ENCODE peak calls at places on chromosomes 11 and 22, in five cellular contexts. One of them, this sample, is unnamed.

GRCh38 chr11:47236482-47236881 is 12.1 kb downstream of the ACP2 start:
- DNase-seq in lower lobe of right lung: no peak
- DNase-seq in mucosa of descending colon: no peak
- DNase-seq in AG09309: no peak
- DNase-seq in OCI-LY7: no peak
- DNase-seq in this sample: no peak

GRCh38 chr22:36331306-36331911 is 56.4 kb downstream of the MYH9 start:
- DNase-seq in AG09309: peak; percentile 73
- DNase-seq in lower lobe of right lung: peak; percentile 89
- DNase-seq in mucosa of descending colon: peak; percentile 72
- DNase-seq in OCI-LY7: peak; percentile 91
- DNase-seq in this sample: peak; percentile 93

GRCh38 chr11:11311169-11311568 is 41.9 kb downstream of the CSNK2A3 start:
- DNase-seq in OCI-LY7: peak; percentile 32
- DNase-seq in mucosa of descending colon: no peak
- DNase-seq in lower lobe of right lung: no peak
- DNase-seq in AG09309: no peak
- DNase-seq in this sample: no peak

GRCh38 chr11:72787262-72788104 is 6.4 kb downstream of the STARD10 start:
- DNase-seq in OCI-LY7: peak; percentile 54
- DNase-seq in lower lobe of right lung: no peak
- DNase-seq in AG09309: no peak
- DNase-seq in mucosa of descending colon: peak; percentile 83
- DNase-seq in this sample: no peak

GRCh38 chr22:40524392-40525249 is 111.9 kb downstream of the MRTFA start:
- DNase-seq in mucosa of descending colon: no peak
- DNase-seq in lower lobe of right lung: no peak
- DNase-seq in AG09309: no peak
- DNase-seq in OCI-LY7: peak; percentile 39
- DNase-seq in this sample: no peak

GRCh38 chr11:35030716-35031213 is 108.2 kb upstream of the CD44 start:
- DNase-seq in mucosa of descending colon: peak; percentile 37
- DNase-seq in lower lobe of right lung: no peak
- DNase-seq in OCI-LY7: no peak
- DNase-seq in AG09309: peak; percentile 86
- DNase-seq in this sample: peak; percentile 75

GRCh38 chr11:105211806-105212531 is 72.4 kb upstream of the CARD18 start:
- DNase-seq in AG09309: no peak
- DNase-seq in lower lobe of right lung: no peak
- DNase-seq in OCI-LY7: no peak
- DNase-seq in mucosa of descending colon: no peak
- DNase-seq in this sample: no peak

GRCh38 chr22:36871669-36872081 is 10.9 kb downstream of the NCF4 start:
- DNase-seq in lower lobe of right lung: no peak
- DNase-seq in AG09309: no peak
- DNase-seq in mucosa of descending colon: no peak
- DNase-seq in OCI-LY7: no peak
- DNase-seq in this sample: no peak

GRCh38 chr11:32052218-32052617 is 38.7 kb upstream of the RCN1 start:
- DNase-seq in mucosa of descending colon: peak; percentile 68
- DNase-seq in lower lobe of right lung: no peak
- DNase-seq in AG09309: no peak
- DNase-seq in OCI-LY7: peak; percentile 42
- DNase-seq in this sample: peak; percentile 54

GRCh38 chr11:63445720-63446119 is 45.2 kb downstream of the PLAAT5 start:
- DNase-seq in lower lobe of right lung: no peak
- DNase-seq in OCI-LY7: no peak
- DNase-seq in AG09309: no peak
- DNase-seq in mucosa of descending colon: no peak
- DNase-seq in this sample: no peak

GRCh38 chr22:44137415-44137814 is 43.3 kb upstream of the PARVG start:
- DNase-seq in AG09309: no peak
- DNase-seq in OCI-LY7: no peak
- DNase-seq in lower lobe of right lung: no peak
- DNase-seq in mucosa of descending colon: no peak
- DNase-seq in this sample: peak; percentile 46

GRCh38 chr22:26416670-26417270 is 12.3 kb upstream of the ASPHD2 start:
- DNase-seq in mucosa of descending colon: no peak
- DNase-seq in lower lobe of right lung: no peak
- DNase-seq in OCI-LY7: no peak
- DNase-seq in AG09309: peak; percentile 40
- DNase-seq in this sample: no peak

GRCh38 chr22:37804502-37804885 is 3.2 kb upstream of the GCAT start:
- DNase-seq in OCI-LY7: no peak
- DNase-seq in lower lobe of right lung: no peak
- DNase-seq in mucosa of descending colon: no peak
- DNase-seq in AG09309: no peak
- DNase-seq in this sample: no peak

GRCh38 chr11:66692446-66692845 is 14.8 kb upstream of the RBM4B start:
- DNase-seq in AG09309: no peak
- DNase-seq in lower lobe of right lung: no peak
- DNase-seq in OCI-LY7: no peak
- DNase-seq in mucosa of descending colon: no peak
- DNase-seq in this sample: no peak

GRCh38 chr11:45647329-45647728 is 18.1 kb downstream of the CHST1 start:
- DNase-seq in mucosa of descending colon: no peak
- DNase-seq in lower lobe of right lung: no peak
- DNase-seq in AG09309: no peak
- DNase-seq in OCI-LY7: no peak
- DNase-seq in this sample: no peak

GRCh38 chr11:110190885-110191284 is 97.7 kb downstream of the ZC3H12C start:
- DNase-seq in lower lobe of right lung: no peak
- DNase-seq in AG09309: no peak
- DNase-seq in OCI-LY7: no peak
- DNase-seq in mucosa of descending colon: no peak
- DNase-seq in this sample: no peak

GRCh38 chr11:129189646-129190045 is 2.5 kb downstream of the ARHGAP32 start:
- DNase-seq in lower lobe of right lung: no peak
- DNase-seq in mucosa of descending colon: peak; percentile 27
- DNase-seq in AG09309: no peak
- DNase-seq in OCI-LY7: no peak
- DNase-seq in this sample: no peak

GRCh38 chr11:119144825-119145476 is 3.9 kb upstream of the ABCG4 start:
- DNase-seq in lower lobe of right lung: peak; percentile 65
- DNase-seq in OCI-LY7: peak; percentile 67
- DNase-seq in AG09309: no peak
- DNase-seq in mucosa of descending colon: peak; percentile 84
- DNase-seq in this sample: no peak

GRCh38 chr22:45468872-45469572 is 33.7 kb upstream of the FBLN1 start:
- DNase-seq in mucosa of descending colon: no peak
- DNase-seq in AG09309: no peak
- DNase-seq in OCI-LY7: no peak
- DNase-seq in lower lobe of right lung: no peak
- DNase-seq in this sample: peak; percentile 74

GRCh38 chr11:15430381-15430780 is 315.7 kb downstream of the INSC start:
- DNase-seq in lower lobe of right lung: no peak
- DNase-seq in AG09309: no peak
- DNase-seq in OCI-LY7: no peak
- DNase-seq in mucosa of descending colon: no peak
- DNase-seq in this sample: no peak

GRCh38 chr11:7448126-7448525 is 37.2 kb upstream of the OLFML1 start:
- DNase-seq in AG09309: no peak
- DNase-seq in mucosa of descending colon: no peak
- DNase-seq in OCI-LY7: no peak
- DNase-seq in lower lobe of right lung: no peak
- DNase-seq in this sample: no peak

GRCh38 chr11:63915961-63916836 is 765 bp downstream of the RCOR2 start:
- DNase-seq in mucosa of descending colon: peak; percentile 69
- DNase-seq in AG09309: no peak
- DNase-seq in OCI-LY7: peak; percentile 55
- DNase-seq in lower lobe of right lung: no peak
- DNase-seq in this sample: no peak

GRCh38 chr22:46461566-46462180 is 75.7 kb downstream of the CELSR1 start:
- DNase-seq in mucosa of descending colon: no peak
- DNase-seq in AG09309: no peak
- DNase-seq in lower lobe of right lung: no peak
- DNase-seq in OCI-LY7: no peak
- DNase-seq in this sample: no peak

GRCh38 chr11:6319001-6319878 is 1.1 kb downstream of the CAVIN3 start:
- DNase-seq in mucosa of descending colon: peak; percentile 10
- DNase-seq in OCI-LY7: no peak
- DNase-seq in lower lobe of right lung: peak; percentile 65
- DNase-seq in AG09309: no peak
- DNase-seq in this sample: peak; percentile 87

GRCh38 chr11:34548278-34548677 is 34.7 kb upstream of the ELF5 start:
- DNase-seq in AG09309: no peak
- DNase-seq in OCI-LY7: no peak
- DNase-seq in lower lobe of right lung: no peak
- DNase-seq in mucosa of descending colon: no peak
- DNase-seq in this sample: no peak

GRCh38 chr22:41340357-41340756 is 39.0 kb downstream of the ZC3H7B start:
- DNase-seq in OCI-LY7: no peak
- DNase-seq in mucosa of descending colon: no peak
- DNase-seq in AG09309: no peak
- DNase-seq in lower lobe of right lung: no peak
- DNase-seq in this sample: no peak

GRCh38 chr11:104813532-104813931 is 84.7 kb downstream of the CASP12 start:
- DNase-seq in mucosa of descending colon: no peak
- DNase-seq in AG09309: no peak
- DNase-seq in OCI-LY7: no peak
- DNase-seq in lower lobe of right lung: no peak
- DNase-seq in this sample: no peak

GRCh38 chr11:60925685-60926267 is 1.5 kb downstream of the TMEM132A start:
- DNase-seq in OCI-LY7: no peak
- DNase-seq in AG09309: peak; percentile 16
- DNase-seq in lower lobe of right lung: no peak
- DNase-seq in mucosa of descending colon: no peak
- DNase-seq in this sample: no peak
- H3K4me3 ChIP-seq in OCI-LY7: peak overlapping the region; percentile 70
- H3K4me3 ChIP-seq in AG09309: no peak overlapping the region
- H3K4me3 ChIP-seq in lower lobe of right lung: peak overlapping the region; percentile 64
- H3K4me3 ChIP-seq in mucosa of descending colon: no peak overlapping the region
- H3K4me3 ChIP-seq in this sample: no peak overlapping the region

DNA sequence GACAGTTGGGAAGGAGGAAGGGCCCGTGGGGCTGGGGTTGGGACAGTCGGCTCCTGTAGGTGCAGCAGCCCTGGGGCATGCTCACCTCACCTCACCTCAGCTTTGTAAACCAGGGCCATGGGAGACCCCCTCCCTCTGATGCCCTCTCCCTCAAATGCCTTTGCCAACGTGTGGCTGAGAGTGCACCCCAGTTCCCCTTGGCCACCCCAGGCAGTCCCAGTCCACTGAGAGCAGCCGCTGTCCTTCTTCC is 4.2 kb upstream of the NEAT1 start:
- DNase-seq in lower lobe of right lung: no peak
- DNase-seq in OCI-LY7: no peak
- DNase-seq in AG09309: no peak
- DNase-seq in mucosa of descending colon: no peak
- DNase-seq in this sample: no peak
- H3K4me3 ChIP-seq in lower lobe of right lung: peak overlapping the region; percentile 91
- H3K4me3 ChIP-seq in OCI-LY7: peak overlapping the region; percentile 73
- H3K4me3 ChIP-seq in AG09309: peak overlapping the region; percentile 24
- H3K4me3 ChIP-seq in mucosa of descending colon: no peak overlapping the region
- H3K4me3 ChIP-seq in this sample: no peak overlapping the region

DNA sequence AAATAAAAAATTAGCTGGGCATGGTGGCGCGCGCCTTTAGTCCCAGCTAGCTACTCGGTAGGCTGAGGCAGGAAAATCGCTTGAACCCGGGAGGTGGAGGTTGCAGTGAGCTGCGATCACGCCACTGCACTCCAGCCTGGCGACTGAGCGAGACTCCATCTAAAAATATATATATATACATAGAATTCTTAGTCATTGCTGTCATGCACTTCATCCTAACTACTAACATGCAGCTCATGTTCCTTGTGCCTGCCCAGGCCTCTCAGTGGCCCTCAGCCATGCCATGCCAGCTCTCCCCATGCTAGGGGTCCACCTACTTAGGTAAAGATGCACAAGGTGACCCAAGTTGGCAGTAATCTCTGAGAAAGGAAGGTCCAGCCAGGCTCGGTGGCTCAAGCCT is 3.1 kb downstream of the CYB561A3 start:
- DNase-seq in lower lobe of right lung: no peak
- DNase-seq in OCI-LY7: no peak
- DNase-seq in mucosa of descending colon: no peak
- DNase-seq in AG09309: no peak
- DNase-seq in this sample: no peak
- H3K4me3 ChIP-seq in lower lobe of right lung: no peak overlapping the region
- H3K4me3 ChIP-seq in OCI-LY7: no peak overlapping the region
- H3K4me3 ChIP-seq in mucosa of descending colon: no peak overlapping the region
- H3K4me3 ChIP-seq in AG09309: no peak overlapping the region
- H3K4me3 ChIP-seq in this sample: no peak overlapping the region

DNA sequence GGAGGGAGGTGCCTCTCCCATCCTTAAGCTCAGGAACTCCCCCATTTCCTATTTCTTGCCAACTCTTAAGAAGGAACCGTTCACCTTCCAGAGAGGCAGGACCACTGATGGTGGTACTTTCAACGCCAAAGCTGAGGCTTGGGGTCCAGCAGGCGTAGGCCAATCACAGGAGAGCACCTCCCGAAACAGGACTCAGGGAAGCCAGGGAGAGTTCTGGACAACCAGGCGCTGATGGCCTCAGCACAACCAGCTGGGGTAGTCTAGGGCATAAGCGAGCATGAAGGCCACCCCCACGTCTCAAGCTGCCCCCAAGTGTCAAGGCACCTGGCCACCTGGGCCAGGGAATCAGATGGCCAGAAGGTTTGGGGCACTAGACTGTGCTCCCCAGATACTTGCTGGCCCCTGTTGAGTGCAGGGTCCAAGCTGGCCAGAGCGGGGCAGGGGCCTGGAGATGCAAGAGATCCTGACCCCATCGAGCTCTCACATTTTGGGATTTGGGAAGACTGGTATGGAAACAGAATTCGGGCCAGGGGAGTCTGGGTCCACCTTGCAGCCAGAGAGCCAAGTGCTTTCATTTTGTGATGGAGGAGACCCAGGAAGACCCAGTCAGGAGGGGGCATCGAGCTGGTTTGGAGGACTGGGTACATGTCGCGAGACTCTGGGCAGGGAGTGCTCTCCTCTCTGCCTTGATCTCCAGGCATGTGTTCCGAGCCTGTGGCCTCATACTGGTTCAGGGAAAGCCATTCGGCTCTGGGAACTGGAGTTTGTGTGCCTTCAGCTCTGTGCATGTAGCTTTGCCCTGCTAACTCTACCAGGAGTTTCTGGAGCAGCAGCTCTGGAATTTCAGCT is 926 bp downstream of the CD6 start:
- DNase-seq in mucosa of descending colon: no peak
- DNase-seq in lower lobe of right lung: no peak
- DNase-seq in OCI-LY7: no peak
- DNase-seq in AG09309: no peak
- DNase-seq in this sample: peak; percentile 40
- H3K4me3 ChIP-seq in mucosa of descending colon: no peak overlapping the region
- H3K4me3 ChIP-seq in lower lobe of right lung: peak overlapping the region; percentile 36
- H3K4me3 ChIP-seq in OCI-LY7: no peak overlapping the region
- H3K4me3 ChIP-seq in AG09309: no peak overlapping the region
- H3K4me3 ChIP-seq in this sample: no peak overlapping the region

DNA sequence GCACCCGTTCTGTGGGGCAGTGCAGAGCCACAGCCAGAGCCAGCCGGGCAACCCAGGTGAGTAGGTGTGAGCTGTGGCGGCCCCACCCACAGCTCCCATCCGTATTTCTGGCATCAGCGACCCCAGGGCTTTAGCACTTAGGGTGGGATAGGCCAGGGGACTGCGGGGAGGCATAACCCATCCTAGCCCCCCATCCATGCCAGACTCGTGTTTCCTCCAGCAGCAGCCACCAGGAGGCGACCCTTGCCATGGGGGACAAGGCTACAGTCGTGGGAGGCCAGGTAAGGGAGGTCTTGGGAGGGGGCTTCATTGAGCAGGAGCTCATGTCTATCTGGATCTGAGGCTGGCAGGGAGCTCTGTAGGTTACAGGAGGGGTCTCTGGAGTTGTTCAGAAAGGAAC is 873 bp downstream of the OTOG start:
- DNase-seq in lower lobe of right lung: no peak
- DNase-seq in mucosa of descending colon: no peak
- DNase-seq in AG09309: no peak
- DNase-seq in OCI-LY7: no peak
- DNase-seq in this sample: peak; percentile 47
- H3K4me3 ChIP-seq in lower lobe of right lung: no peak overlapping the region
- H3K4me3 ChIP-seq in mucosa of descending colon: no peak overlapping the region
- H3K4me3 ChIP-seq in AG09309: no peak overlapping the region
- H3K4me3 ChIP-seq in OCI-LY7: no peak overlapping the region
- H3K4me3 ChIP-seq in this sample: no peak overlapping the region

This sample was measured in aorta.